ENCODE peak calls at places on chromosomes 13 and 19, in six cellular contexts. Y is A549, F is activated B cell treated with CpG ODN at 0.5 μM for 24 hours, W is left ventricle myocardium superior, Q is testis, U is right cardiac atrium. J is an unnamed sample.

GRCh38 chr13:18959229-18959628 is 222.4 kb downstream of the TUBA3C start:
- DNase-seq in Y (no peak), F (no peak), W (no peak), Q (no peak), U (no peak), J (no peak)

GRCh38 chr19:43777163-43777700 is 3.5 kb downstream of the KCNN4 start:
- DNase-seq in Y (no peak), F (no peak), W (no peak), Q (no peak), U (peak), J (peak)

GRCh38 chr19:370641-371330 is 26.2 kb upstream of the MIER2 start:
- DNase-seq in Y (no peak), F (no peak), W (no peak), Q (no peak), U (no peak), J (no peak)

GRCh38 chr19:19460761-19461265 is 54.5 kb downstream of the TSSK6 start:
- DNase-seq in Y (no peak), F (no peak), W (peak), Q (peak), U (peak), J (no peak)

GRCh38 chr19:33736158-33736557 is 60.5 kb upstream of the KCTD15 start:
- DNase-seq in Y (no peak), F (no peak), W (no peak), Q (no peak), U (no peak), J (no peak)

GRCh38 chr13:73063166-73063565 is 4.4 kb downstream of the KLF5 start:
- DNase-seq in Y (no peak), F (no peak), W (no peak), Q (no peak), U (no peak), J (no peak)

GRCh38 chr19:55486971-55487883 is 1.0 kb upstream of the SSC5D start:
- DNase-seq in Y (peak), F (no peak), W (peak), Q (peak), U (peak), J (peak)

GRCh38 chr13:52092087-52092486 is 36.8 kb downstream of the NEK5 start:
- DNase-seq in Y (no peak), F (no peak), W (no peak), Q (no peak), U (no peak), J (no peak)

GRCh38 chr13:21060063-21060826 is 1.1 kb downstream of the LATS2 start:
- DNase-seq in Y (peak), F (peak), W (peak), Q (peak), U (peak), J (no peak)

GRCh38 chr19:16585808-16586476 is 13.7 kb upstream of the SLC35E1 start:
- DNase-seq in Y (no peak), F (peak), W (no peak), Q (no peak), U (no peak), J (peak)

GRCh38 chr13:108463365-108463764 is 166.0 kb upstream of the MYO16 start:
- DNase-seq in Y (peak), F (no peak), W (no peak), Q (no peak), U (no peak), J (peak)

GRCh38 chr19:13122275-13122878 is 4.3 kb downstream of the NACC1 start:
- DNase-seq in Y (no peak), F (no peak), W (no peak), Q (no peak), U (no peak), J (no peak)

GRCh38 chr13:31043891-31044657 is 111.6 kb downstream of the TEX26 start:
- DNase-seq in Y (peak), F (peak), W (peak), Q (peak), U (peak), J (peak)

GRCh38 chr19:49331616-49332055 is 3.6 kb upstream of the CD37 start:
- DNase-seq in Y (peak), F (no peak), W (no peak), Q (peak), U (no peak), J (peak)

GRCh38 chr19:13401388-13401787 is 104.9 kb downstream of the CACNA1A start:
- DNase-seq in Y (peak), F (no peak), W (no peak), Q (no peak), U (no peak), J (peak)

J was measured in NCI-H226.